ENCODE peak calls at places on chromosomes 3 and 15, in nine cellular contexts. One of them, this sample, is unnamed.

GRCh38 chr3:57596495-57597239 is 477 bp downstream of the ARF4 start:
- DNase-seq in pulmonary artery endothelial cell: peak
- DNase-seq in T-cell: peak
- DNase-seq in HT-29: peak
- DNase-seq in activated CD4-positive, CD25-positive, alpha-beta regulatory T cell: peak
- DNase-seq in activated CD4-positive, alpha-beta T cell treated with anti-CD3 and anti-CD28 coated beads for 48 hours: peak
- DNase-seq in stimulated activated CD4-positive, alpha-beta T cell treated with anti-CD3 and anti-CD28 coated beads, Interleukin-1b, Interleukin-23, amount 100 ng/mL, for 24 hours: peak
- DNase-seq in activated CD4-positive, alpha-beta memory T cell treated with anti-CD3 and anti-CD28 coated beads for 36 hours: peak
- DNase-seq in nephron progenitor cell: peak
- DNase-seq in this sample: peak

GRCh38 chr15:59642351-59642750 is 15.0 kb downstream of the GTF2A2 start:
- DNase-seq in activated CD4-positive, alpha-beta T cell treated with anti-CD3 and anti-CD28 coated beads for 48 hours: no peak
- DNase-seq in stimulated activated CD4-positive, alpha-beta T cell treated with anti-CD3 and anti-CD28 coated beads, Interleukin-1b, Interleukin-23, amount 100 ng/mL, for 24 hours: no peak
- DNase-seq in activated CD4-positive, CD25-positive, alpha-beta regulatory T cell: no peak
- DNase-seq in nephron progenitor cell: no peak
- DNase-seq in T-cell: no peak
- DNase-seq in activated CD4-positive, alpha-beta memory T cell treated with anti-CD3 and anti-CD28 coated beads for 36 hours: no peak
- DNase-seq in HT-29: no peak
- DNase-seq in pulmonary artery endothelial cell: no peak
- DNase-seq in this sample: no peak

GRCh38 chr15:22236469-22236868 is 156.1 kb downstream of the OR4M2 start:
- DNase-seq in T-cell: no peak
- DNase-seq in activated CD4-positive, CD25-positive, alpha-beta regulatory T cell: no peak
- DNase-seq in activated CD4-positive, alpha-beta T cell treated with anti-CD3 and anti-CD28 coated beads for 48 hours: no peak
- DNase-seq in nephron progenitor cell: no peak
- DNase-seq in HT-29: no peak
- DNase-seq in stimulated activated CD4-positive, alpha-beta T cell treated with anti-CD3 and anti-CD28 coated beads, Interleukin-1b, Interleukin-23, amount 100 ng/mL, for 24 hours: no peak
- DNase-seq in activated CD4-positive, alpha-beta memory T cell treated with anti-CD3 and anti-CD28 coated beads for 36 hours: no peak
- DNase-seq in pulmonary artery endothelial cell: no peak
- DNase-seq in this sample: no peak

GRCh38 chr15:89226359-89227221 is 5.2 kb upstream of the RLBP1 start:
- DNase-seq in activated CD4-positive, CD25-positive, alpha-beta regulatory T cell: no peak
- DNase-seq in pulmonary artery endothelial cell: no peak
- DNase-seq in stimulated activated CD4-positive, alpha-beta T cell treated with anti-CD3 and anti-CD28 coated beads, Interleukin-1b, Interleukin-23, amount 100 ng/mL, for 24 hours: no peak
- DNase-seq in nephron progenitor cell: no peak
- DNase-seq in T-cell: no peak
- DNase-seq in HT-29: no peak
- DNase-seq in activated CD4-positive, alpha-beta memory T cell treated with anti-CD3 and anti-CD28 coated beads for 36 hours: no peak
- DNase-seq in activated CD4-positive, alpha-beta T cell treated with anti-CD3 and anti-CD28 coated beads for 48 hours: no peak
- DNase-seq in this sample: no peak

GRCh38 chr15:73368301-73369072 is at the start of gene HCN4:
- DNase-seq in HT-29: no peak
- DNase-seq in pulmonary artery endothelial cell: no peak
- DNase-seq in T-cell: no peak
- DNase-seq in activated CD4-positive, CD25-positive, alpha-beta regulatory T cell: no peak
- DNase-seq in stimulated activated CD4-positive, alpha-beta T cell treated with anti-CD3 and anti-CD28 coated beads, Interleukin-1b, Interleukin-23, amount 100 ng/mL, for 24 hours: no peak
- DNase-seq in activated CD4-positive, alpha-beta T cell treated with anti-CD3 and anti-CD28 coated beads for 48 hours: no peak
- DNase-seq in nephron progenitor cell: peak
- DNase-seq in activated CD4-positive, alpha-beta memory T cell treated with anti-CD3 and anti-CD28 coated beads for 36 hours: no peak
- DNase-seq in this sample: peak

GRCh38 chr3:45700570-45701073 is 11.4 kb downstream of the SACM1L start:
- DNase-seq in stimulated activated CD4-positive, alpha-beta T cell treated with anti-CD3 and anti-CD28 coated beads, Interleukin-1b, Interleukin-23, amount 100 ng/mL, for 24 hours: no peak
- DNase-seq in nephron progenitor cell: no peak
- DNase-seq in T-cell: no peak
- DNase-seq in pulmonary artery endothelial cell: no peak
- DNase-seq in activated CD4-positive, alpha-beta T cell treated with anti-CD3 and anti-CD28 coated beads for 48 hours: no peak
- DNase-seq in activated CD4-positive, CD25-positive, alpha-beta regulatory T cell: no peak
- DNase-seq in activated CD4-positive, alpha-beta memory T cell treated with anti-CD3 and anti-CD28 coated beads for 36 hours: no peak
- DNase-seq in HT-29: no peak
- DNase-seq in this sample: no peak

GRCh38 chr15:83282859-83283812 is 1.3 kb downstream of the BNC1 start:
- DNase-seq in activated CD4-positive, CD25-positive, alpha-beta regulatory T cell: no peak
- DNase-seq in T-cell: no peak
- DNase-seq in activated CD4-positive, alpha-beta T cell treated with anti-CD3 and anti-CD28 coated beads for 48 hours: peak
- DNase-seq in stimulated activated CD4-positive, alpha-beta T cell treated with anti-CD3 and anti-CD28 coated beads, Interleukin-1b, Interleukin-23, amount 100 ng/mL, for 24 hours: no peak
- DNase-seq in HT-29: no peak
- DNase-seq in nephron progenitor cell: peak
- DNase-seq in pulmonary artery endothelial cell: no peak
- DNase-seq in activated CD4-positive, alpha-beta memory T cell treated with anti-CD3 and anti-CD28 coated beads for 36 hours: no peak
- DNase-seq in this sample: peak

GRCh38 chr3:160857476-160857875 is 101.4 kb downstream of the PPM1L start:
- DNase-seq in activated CD4-positive, alpha-beta memory T cell treated with anti-CD3 and anti-CD28 coated beads for 36 hours: no peak
- DNase-seq in nephron progenitor cell: no peak
- DNase-seq in activated CD4-positive, CD25-positive, alpha-beta regulatory T cell: no peak
- DNase-seq in HT-29: no peak
- DNase-seq in T-cell: no peak
- DNase-seq in stimulated activated CD4-positive, alpha-beta T cell treated with anti-CD3 and anti-CD28 coated beads, Interleukin-1b, Interleukin-23, amount 100 ng/mL, for 24 hours: no peak
- DNase-seq in activated CD4-positive, alpha-beta T cell treated with anti-CD3 and anti-CD28 coated beads for 48 hours: no peak
- DNase-seq in pulmonary artery endothelial cell: no peak
- DNase-seq in this sample: no peak

GRCh38 chr3:195732951-195733350 is 12.2 kb downstream of the MUC20 start:
- DNase-seq in activated CD4-positive, CD25-positive, alpha-beta regulatory T cell: no peak
- DNase-seq in pulmonary artery endothelial cell: no peak
- DNase-seq in nephron progenitor cell: peak
- DNase-seq in activated CD4-positive, alpha-beta memory T cell treated with anti-CD3 and anti-CD28 coated beads for 36 hours: no peak
- DNase-seq in T-cell: no peak
- DNase-seq in activated CD4-positive, alpha-beta T cell treated with anti-CD3 and anti-CD28 coated beads for 48 hours: no peak
- DNase-seq in HT-29: no peak
- DNase-seq in stimulated activated CD4-positive, alpha-beta T cell treated with anti-CD3 and anti-CD28 coated beads, Interleukin-1b, Interleukin-23, amount 100 ng/mL, for 24 hours: no peak
- DNase-seq in this sample: no peak

GRCh38 chr3:128276151-128276445 is 122.8 kb downstream of the EEFSEC start:
- DNase-seq in activated CD4-positive, alpha-beta memory T cell treated with anti-CD3 and anti-CD28 coated beads for 36 hours: no peak
- DNase-seq in activated CD4-positive, alpha-beta T cell treated with anti-CD3 and anti-CD28 coated beads for 48 hours: no peak
- DNase-seq in pulmonary artery endothelial cell: no peak
- DNase-seq in stimulated activated CD4-positive, alpha-beta T cell treated with anti-CD3 and anti-CD28 coated beads, Interleukin-1b, Interleukin-23, amount 100 ng/mL, for 24 hours: no peak
- DNase-seq in activated CD4-positive, CD25-positive, alpha-beta regulatory T cell: no peak
- DNase-seq in HT-29: no peak
- DNase-seq in T-cell: no peak
- DNase-seq in nephron progenitor cell: no peak
- DNase-seq in this sample: no peak

GRCh38 chr3:156620260-156620659 is 54.1 kb upstream of the TIPARP start:
- DNase-seq in activated CD4-positive, CD25-positive, alpha-beta regulatory T cell: no peak
- DNase-seq in pulmonary artery endothelial cell: no peak
- DNase-seq in T-cell: no peak
- DNase-seq in HT-29: peak
- DNase-seq in activated CD4-positive, alpha-beta memory T cell treated with anti-CD3 and anti-CD28 coated beads for 36 hours: peak
- DNase-seq in activated CD4-positive, alpha-beta T cell treated with anti-CD3 and anti-CD28 coated beads for 48 hours: no peak
- DNase-seq in stimulated activated CD4-positive, alpha-beta T cell treated with anti-CD3 and anti-CD28 coated beads, Interleukin-1b, Interleukin-23, amount 100 ng/mL, for 24 hours: no peak
- DNase-seq in nephron progenitor cell: no peak
- DNase-seq in this sample: no peak

GRCh38 chr3:14803101-14803980 is 15.4 kb upstream of the FGD5 start:
- DNase-seq in activated CD4-positive, alpha-beta memory T cell treated with anti-CD3 and anti-CD28 coated beads for 36 hours: peak
- DNase-seq in activated CD4-positive, CD25-positive, alpha-beta regulatory T cell: no peak
- DNase-seq in T-cell: no peak
- DNase-seq in activated CD4-positive, alpha-beta T cell treated with anti-CD3 and anti-CD28 coated beads for 48 hours: peak
- DNase-seq in pulmonary artery endothelial cell: peak
- DNase-seq in nephron progenitor cell: no peak
- DNase-seq in HT-29: peak
- DNase-seq in stimulated activated CD4-positive, alpha-beta T cell treated with anti-CD3 and anti-CD28 coated beads, Interleukin-1b, Interleukin-23, amount 100 ng/mL, for 24 hours: no peak
- DNase-seq in this sample: no peak

GRCh38 chr3:39220551-39221530 is 28.4 kb upstream of the XIRP1 start:
- DNase-seq in activated CD4-positive, alpha-beta memory T cell treated with anti-CD3 and anti-CD28 coated beads for 36 hours: no peak
- DNase-seq in pulmonary artery endothelial cell: no peak
- DNase-seq in T-cell: no peak
- DNase-seq in nephron progenitor cell: no peak
- DNase-seq in activated CD4-positive, CD25-positive, alpha-beta regulatory T cell: no peak
- DNase-seq in activated CD4-positive, alpha-beta T cell treated with anti-CD3 and anti-CD28 coated beads for 48 hours: no peak
- DNase-seq in stimulated activated CD4-positive, alpha-beta T cell treated with anti-CD3 and anti-CD28 coated beads, Interleukin-1b, Interleukin-23, amount 100 ng/mL, for 24 hours: no peak
- DNase-seq in HT-29: no peak
- DNase-seq in this sample: no peak

GRCh38 chr3:30492581-30493192 is 113.7 kb upstream of the TGFBR2 start:
- DNase-seq in nephron progenitor cell: no peak
- DNase-seq in activated CD4-positive, alpha-beta memory T cell treated with anti-CD3 and anti-CD28 coated beads for 36 hours: no peak
- DNase-seq in pulmonary artery endothelial cell: no peak
- DNase-seq in T-cell: no peak
- DNase-seq in HT-29: peak
- DNase-seq in stimulated activated CD4-positive, alpha-beta T cell treated with anti-CD3 and anti-CD28 coated beads, Interleukin-1b, Interleukin-23, amount 100 ng/mL, for 24 hours: no peak
- DNase-seq in activated CD4-positive, CD25-positive, alpha-beta regulatory T cell: no peak
- DNase-seq in activated CD4-positive, alpha-beta T cell treated with anti-CD3 and anti-CD28 coated beads for 48 hours: no peak
- DNase-seq in this sample: peak

GRCh38 chr3:170813261-170813660 is 56.7 kb downstream of the RPL22L1 start:
- DNase-seq in activated CD4-positive, CD25-positive, alpha-beta regulatory T cell: no peak
- DNase-seq in activated CD4-positive, alpha-beta T cell treated with anti-CD3 and anti-CD28 coated beads for 48 hours: no peak
- DNase-seq in activated CD4-positive, alpha-beta memory T cell treated with anti-CD3 and anti-CD28 coated beads for 36 hours: no peak
- DNase-seq in stimulated activated CD4-positive, alpha-beta T cell treated with anti-CD3 and anti-CD28 coated beads, Interleukin-1b, Interleukin-23, amount 100 ng/mL, for 24 hours: no peak
- DNase-seq in HT-29: no peak
- DNase-seq in pulmonary artery endothelial cell: no peak
- DNase-seq in T-cell: no peak
- DNase-seq in nephron progenitor cell: no peak
- DNase-seq in this sample: no peak

GRCh38 chr3:67196677-67197076 is 198.6 kb downstream of the KBTBD8 start:
- DNase-seq in HT-29: no peak
- DNase-seq in nephron progenitor cell: no peak
- DNase-seq in pulmonary artery endothelial cell: no peak
- DNase-seq in stimulated activated CD4-positive, alpha-beta T cell treated with anti-CD3 and anti-CD28 coated beads, Interleukin-1b, Interleukin-23, amount 100 ng/mL, for 24 hours: no peak
- DNase-seq in activated CD4-positive, alpha-beta T cell treated with anti-CD3 and anti-CD28 coated beads for 48 hours: no peak
- DNase-seq in activated CD4-positive, CD25-positive, alpha-beta regulatory T cell: no peak
- DNase-seq in activated CD4-positive, alpha-beta memory T cell treated with anti-CD3 and anti-CD28 coated beads for 36 hours: no peak
- DNase-seq in T-cell: no peak
- DNase-seq in this sample: no peak

GRCh38 chr15:31377030-31377429 is 50.4 kb downstream of the KLF13 start:
- DNase-seq in T-cell: no peak
- DNase-seq in stimulated activated CD4-positive, alpha-beta T cell treated with anti-CD3 and anti-CD28 coated beads, Interleukin-1b, Interleukin-23, amount 100 ng/mL, for 24 hours: no peak
- DNase-seq in HT-29: no peak
- DNase-seq in activated CD4-positive, CD25-positive, alpha-beta regulatory T cell: no peak
- DNase-seq in nephron progenitor cell: no peak
- DNase-seq in pulmonary artery endothelial cell: no peak
- DNase-seq in activated CD4-positive, alpha-beta memory T cell treated with anti-CD3 and anti-CD28 coated beads for 36 hours: no peak
- DNase-seq in activated CD4-positive, alpha-beta T cell treated with anti-CD3 and anti-CD28 coated beads for 48 hours: no peak
- DNase-seq in this sample: no peak